ENCODE peak calls at places on chromosomes 4 and X, in seven cellular contexts. H is heart left ventricle; I is Peyer's patch; X is pancreas; M is sigmoid colon; O is CD8-positive, alpha-beta T cell; Q is dorsolateral prefrontal cortex. D is an unnamed sample.

GRCh38 chr4:107408968-107409367 is 311.1 kb downstream of the PAPSS1 start:
- DNase-seq in I (no peak), H (no peak), M (no peak), X (no peak), O (no peak), Q (no peak), D (no peak)

GRCh38 chrX:66255359-66255967 is 91.4 kb downstream of the HEPH start:
- DNase-seq in H (no peak), O (no peak), M (no peak), Q (no peak), X (no peak), I (no peak), D (no peak)

GRCh38 chr4:25113915-25114904 is 46.0 kb downstream of the SEPSECS start:
- DNase-seq in H (no peak), O (no peak), M (no peak), Q (no peak), I (no peak), X (no peak), D (no peak)

GRCh38 chrX:10794203-10794630 is 173.8 kb upstream of the MID1 start:
- DNase-seq in O (no peak), H (no peak), I (no peak), X (no peak), Q (no peak), M (no peak), D (no peak)

GRCh38 chr4:128782076-128782715 is 27.3 kb upstream of the JADE1 start:
- DNase-seq in O (peak; percentile 65), I (peak; percentile 55), Q (no peak), M (no peak), X (no peak), H (no peak), D (no peak)

GRCh38 chr4:119209077-119209476 is 3.4 kb upstream of the USP53 start:
- DNase-seq in O (no peak), M (no peak), I (no peak), X (no peak), H (no peak), Q (no peak), D (no peak)

GRCh38 chr4:56843421-56843899 is 22.0 kb upstream of the SPINK2 start:
- DNase-seq in O (no peak), I (no peak), Q (no peak), X (no peak), H (no peak), M (no peak), D (no peak)

GRCh38 chrX:70434352-70434866 is 10.2 kb upstream of the DLG3 start:
- DNase-seq in O (peak; percentile 56), I (peak; percentile 91), M (peak; percentile 92), Q (peak; percentile 91), H (peak; percentile 90), X (peak; percentile 88), D (no peak)

GRCh38 chr4:152197211-152197610 is 338.7 kb downstream of the FBXW7 start:
- DNase-seq in I (no peak), Q (no peak), M (no peak), O (no peak), X (no peak), H (no peak), D (no peak)

GRCh38 chr4:10731690-10732089 is 47.1 kb upstream of the CLNK start:
- DNase-seq in M (no peak), X (no peak), I (no peak), Q (no peak), H (no peak), O (no peak), D (no peak)
- H3K4me3 ChIP-seq in M (no peak overlapping the region), X (no peak overlapping the region), I (no peak overlapping the region), Q (no peak overlapping the region), H (no peak overlapping the region), O (no peak overlapping the region), D (no peak overlapping the region)

DNA sequence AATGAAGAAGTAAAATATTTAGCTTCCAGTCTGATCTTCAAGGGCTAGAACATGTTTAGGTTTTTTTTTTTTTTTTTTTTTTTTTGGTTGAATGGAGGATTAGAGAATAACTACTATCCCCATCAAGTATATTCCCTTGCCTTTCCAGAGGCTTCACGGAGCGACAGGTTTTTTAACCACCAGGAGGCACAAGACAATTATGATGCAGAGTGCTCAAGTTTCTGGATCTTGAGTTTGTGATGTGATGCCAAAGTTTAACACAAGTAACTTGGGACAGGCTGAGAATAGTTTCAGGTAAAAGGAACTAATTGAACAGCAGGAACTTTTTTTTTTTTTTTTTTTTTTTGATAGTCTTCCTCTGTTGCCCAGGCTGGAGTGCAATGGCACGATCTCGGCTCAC is 30.3 kb downstream of the CCNI start:
- DNase-seq in O (no peak), X (no peak), M (no peak), I (no peak), H (no peak), Q (no peak), D (no peak)
- TF ChIP-seq CTCF in O (no peak), X (no peak), M (no peak), I (no peak), H (peak; percentile 29), Q (peak; percentile 14), D (no peak)

GRCh38 chrX:49103637-49104036 is 19.9 kb downstream of the GPKOW start:
- DNase-seq in I (no peak), H (no peak), M (no peak), Q (no peak), X (no peak), O (no peak), D (no peak)

GRCh38 chrX:49101629-49101984 is 21.9 kb upstream of the WDR45 start:
- DNase-seq in X (no peak), H (no peak), Q (no peak), M (no peak), O (no peak), I (no peak), D (no peak)

GRCh38 chrX:49102221-49102620 is 21.3 kb downstream of the GPKOW start:
- DNase-seq in X (no peak), O (no peak), I (no peak), Q (no peak), M (no peak), H (no peak), D (no peak)

GRCh38 chrX:49096419-49096818 is 16.7 kb upstream of the WDR45 start:
- DNase-seq in Q (no peak), X (no peak), O (no peak), M (no peak), H (no peak), I (no peak), D (no peak)

GRCh38 chrX:49100704-49101628 is 21.3 kb upstream of the WDR45 start:
- DNase-seq in O (peak; percentile 90), Q (peak; percentile 91), H (peak; percentile 90), M (peak; percentile 95), I (peak; percentile 92), X (peak; percentile 86), D (peak; percentile 83)
- H3K4me3 ChIP-seq in O (peak overlapping the region; percentile 74), Q (peak overlapping the region; percentile 72), H (peak overlapping the region; percentile 34), M (peak overlapping the region; percentile 54), I (peak overlapping the region; percentile 51), X (peak overlapping the region; percentile 23), D (peak overlapping the region; percentile 64)

GRCh38 chr4:19026281-19026680 is 1004.7 kb upstream of the LCORL start:
- DNase-seq in I (no peak), X (peak; percentile 15), O (no peak), Q (no peak), H (no peak), M (peak; percentile 56), D (no peak)
- TF ChIP-seq CTCF in I (no peak), X (no peak), O (no peak), Q (no peak), H (no peak), M (no peak), D (no peak)

D was measured in GM12864.